ENCODE peak calls at places on chromosome 6, in five cellular contexts. V is esophagus squamous epithelium, X is lower leg skin, W is HepG2, O is gastrocnemius medialis. C is an unnamed sample.

GRCh38 chr6:11918021-11918738 is 93.9 kb upstream of the HIVEP1 start:
- DNase-seq in O (no peak), W (no peak), X (no peak), V (no peak), C (peak)

GRCh38 chr6:3489032-3489757 is 32.3 kb upstream of the SLC22A23 start:
- DNase-seq in W (no peak), V (no peak), X (no peak), O (no peak), C (no peak)

GRCh38 chr6:139390447-139390846 is 16.0 kb upstream of the CITED2 start:
- DNase-seq in V (no peak), X (no peak), W (no peak), O (no peak), C (no peak)

GRCh38 chr6:146269482-146269881 is 240.6 kb downstream of the GRM1 start:
- DNase-seq in W (no peak), X (no peak), V (no peak), O (no peak), C (no peak)

GRCh38 chr6:100479180-100480035 is 14.7 kb upstream of the SIM1 start:
- DNase-seq in V (no peak), X (no peak), W (peak), O (no peak), C (peak)

GRCh38 chr6:106084973-106085686 is 1.0 kb upstream of the PRDM1 start:
- DNase-seq in V (no peak), O (no peak), W (no peak), X (no peak), C (no peak)

GRCh38 chr6:96743496-96743895 is 93.8 kb downstream of the GPR63 start:
- DNase-seq in O (no peak), V (no peak), W (no peak), X (no peak), C (no peak)

GRCh38 chr6:34465551-34466241 is at the start of gene PACSIN1:
- DNase-seq in V (no peak), X (no peak), W (no peak), O (no peak), C (peak)

GRCh38 chr6:87334683-87335082 is 5.6 kb upstream of the GJB7 start:
- DNase-seq in W (no peak), V (no peak), O (no peak), X (no peak), C (no peak)

GRCh38 chr6:4805553-4806307 is 29.5 kb downstream of the CDYL start:
- DNase-seq in O (peak), V (no peak), W (peak), X (peak), C (peak)

GRCh38 chr6:170134077-170135040 is 156.5 kb downstream of the DLL1 start:
- DNase-seq in O (no peak), X (no peak), V (no peak), W (no peak), C (no peak)

GRCh38 chr6:125918681-125919566 is 37.6 kb upstream of the HINT3 start:
- DNase-seq in W (peak), V (no peak), X (peak), O (no peak), C (peak)

GRCh38 chr6:112429226-112429625 is 82.1 kb downstream of the RFPL4B start:
- DNase-seq in X (no peak), O (no peak), V (no peak), W (no peak), C (no peak)

GRCh38 chr6:25179051-25179778 is 100.0 kb upstream of the CARMIL1 start:
- DNase-seq in X (no peak), O (no peak), W (no peak), V (no peak), C (no peak)

GRCh38 chr6:35640017-35640664 is 48.6 kb downstream of the FKBP5 start:
- DNase-seq in W (no peak), X (no peak), V (no peak), O (no peak), C (no peak)

GRCh38 chr6:170153436-170154319 is 137.2 kb downstream of the DLL1 start:
- DNase-seq in W (no peak), O (no peak), X (no peak), V (no peak), C (no peak)

GRCh38 chr6:88840806-88841539 is 122.4 kb downstream of the RNGTT start:
- DNase-seq in O (no peak), W (peak), X (no peak), V (no peak), C (no peak)

GRCh38 chr6:122028933-122029332 is 370.5 kb upstream of the HSF2 start:
- DNase-seq in W (no peak), X (no peak), O (no peak), V (no peak), C (no peak)

GRCh38 chr6:137389150-137389664 is 105.0 kb downstream of the OLIG3 start:
- DNase-seq in V (no peak), O (no peak), X (no peak), W (no peak), C (no peak)

GRCh38 chr6:56652994-56653393 is 10.3 kb upstream of the DST start:
- DNase-seq in V (no peak), O (no peak), X (no peak), W (peak), C (no peak)

GRCh38 chr6:19231878-19232519 is 605.2 kb upstream of the ID4 start:
- DNase-seq in W (no peak), X (no peak), O (no peak), V (no peak), C (no peak)

GRCh38 chr6:28104392-28105250 is 19.8 kb upstream of the ZSCAN16 start:
- DNase-seq in W (peak), X (peak), O (peak), V (peak), C (peak)

GRCh38 chr6:121403981-121404380 is 31.5 kb upstream of the GJA1 start:
- DNase-seq in W (no peak), O (no peak), X (no peak), V (no peak), C (no peak)

GRCh38 chr6:157659536-157660271 is 163.3 kb upstream of the SNX9 start:
- DNase-seq in W (no peak), O (no peak), V (no peak), X (no peak), C (no peak)

GRCh38 chr6:168828800-168829199 is 387.8 kb downstream of the SMOC2 start:
- DNase-seq in O (no peak), W (no peak), V (no peak), X (no peak), C (no peak)

GRCh38 chr6:165159459-165159858 is 149.9 kb downstream of the C6orf118 start:
- DNase-seq in O (no peak), V (no peak), W (no peak), X (no peak), C (no peak)

GRCh38 chr6:28124971-28125353 is 553 bp downstream of the ZSCAN16 start:
- DNase-seq in O (no peak), W (no peak), V (no peak), X (no peak), C (no peak)

GRCh38 chr6:1622851-1623768 is 13.4 kb downstream of the FOXC1 start:
- DNase-seq in V (no peak), X (no peak), O (no peak), W (no peak), C (no peak)

GRCh38 chr6:3291346-3291745 is 32.6 kb downstream of the PSMG4 start:
- DNase-seq in W (no peak), O (no peak), V (no peak), X (no peak), C (no peak)

GRCh38 chr6:31687860-31688693 is 7.2 kb upstream of the LY6G5C start:
- DNase-seq in O (no peak), X (no peak), W (no peak), V (no peak), C (no peak)

GRCh38 chr6:144647406-144647964 is 362.4 kb downstream of the UTRN start:
- DNase-seq in W (peak), X (no peak), O (no peak), V (no peak), C (no peak)

GRCh38 chr6:125165256-125165655 is 11.7 kb downstream of the TPD52L1 start:
- DNase-seq in V (no peak), O (no peak), W (no peak), X (no peak), C (no peak)

GRCh38 chr6:79833264-79833663 is 114.1 kb downstream of the ELOVL4 start:
- DNase-seq in V (no peak), X (no peak), O (no peak), W (no peak), C (no peak)

GRCh38 chr6:13485303-13485702 is 2.1 kb downstream of the GFOD1 start:
- DNase-seq in X (no peak), V (no peak), O (no peak), W (no peak), C (peak)

GRCh38 chr6:13486679-13487121 is 700 bp downstream of the GFOD1 start:
- DNase-seq in W (peak), V (peak), X (peak), O (peak), C (peak)

GRCh38 chr6:13487122-13488014 is at the start of gene GFOD1:
- DNase-seq in X (peak), W (peak), O (peak), V (peak), C (peak)

GRCh38 chr6:13484827-13485226 is 2.6 kb downstream of the GFOD1 start:
- DNase-seq in V (no peak), W (no peak), X (no peak), O (no peak), C (no peak)

DNA sequence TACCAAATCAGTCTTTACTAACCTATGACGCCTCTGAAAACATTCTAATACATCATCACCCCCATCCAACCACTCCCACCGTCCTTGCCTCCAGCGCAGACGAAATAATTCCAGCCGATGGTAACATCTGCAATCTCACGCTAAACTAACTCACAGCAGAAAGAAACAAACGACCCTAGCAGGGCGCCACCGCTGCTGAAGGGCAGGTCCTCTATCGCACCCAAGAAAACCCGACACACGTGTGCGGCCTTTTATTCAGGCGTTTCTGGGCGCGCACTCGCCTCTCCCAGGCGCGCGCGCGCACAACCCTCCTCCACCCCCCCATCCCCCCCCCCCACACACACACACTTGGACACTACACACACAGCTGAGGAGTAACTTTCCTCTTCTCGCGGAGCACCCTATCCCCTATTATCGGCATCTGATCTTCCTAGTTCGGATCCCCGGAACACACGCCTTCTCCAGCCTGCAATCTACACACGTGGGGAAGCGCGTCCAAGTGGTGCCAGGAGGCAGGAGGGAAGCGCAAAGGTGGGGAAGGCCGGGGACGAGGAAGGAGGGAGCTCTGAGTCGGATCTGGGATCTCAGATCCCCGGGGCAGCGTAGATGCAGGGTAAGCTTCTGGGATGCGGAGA is 1.4 kb downstream of the GFOD1 start:
- DNase-seq in W (peak), X (no peak), O (no peak), V (no peak), C (peak)
- TF ChIP-seq POLR2A in W (no peak), X (no peak), O (peak), V (peak), C (peak)

DNA sequence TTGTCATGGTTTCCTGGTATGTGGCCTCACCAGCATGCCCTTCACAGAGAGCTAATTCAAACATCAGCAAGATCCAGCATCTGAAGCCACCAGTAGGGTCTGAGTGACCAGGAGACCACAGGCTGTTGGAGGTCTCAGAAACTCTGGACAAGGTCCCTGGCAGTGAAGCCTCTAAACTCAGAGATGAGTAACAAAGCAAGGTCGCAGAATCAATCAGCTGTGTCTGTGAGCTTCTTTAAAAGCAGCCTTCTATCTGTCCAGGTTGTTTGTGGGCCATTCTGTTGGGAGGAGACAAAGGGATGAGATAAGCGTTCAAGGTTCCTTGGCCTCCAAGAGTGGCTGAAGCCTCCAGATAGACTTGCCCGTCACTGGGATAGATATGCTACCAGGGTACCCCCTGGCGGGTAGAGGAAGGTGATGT is 234.8 kb upstream of the RREB1 start:
- DNase-seq in W (no peak), O (no peak), X (no peak), V (no peak), C (peak)
- TF ChIP-seq POLR2A in W (no peak), O (no peak), X (no peak), V (no peak), C (no peak)

GRCh38 chr6:53461682-53462081 is 83.2 kb downstream of the GCLC start:
- DNase-seq in X (no peak), V (no peak), W (no peak), O (no peak), C (no peak)

GRCh38 chr6:53464942-53465460 is 79.9 kb downstream of the GCLC start:
- DNase-seq in V (no peak), X (no peak), O (no peak), W (no peak), C (no peak)

GRCh38 chr6:53464483-53464882 is 80.4 kb downstream of the GCLC start:
- DNase-seq in W (no peak), O (no peak), X (no peak), V (no peak), C (no peak)

GRCh38 chr6:53458097-53458866 is 86.6 kb downstream of the GCLC start:
- DNase-seq in O (no peak), V (no peak), W (no peak), X (no peak), C (no peak)

GRCh38 chr6:53461041-53461656 is 83.8 kb downstream of the GCLC start:
- DNase-seq in O (no peak), X (no peak), W (no peak), V (no peak), C (no peak)
- TF ChIP-seq POLR2A in O (no peak), X (no peak), W (no peak), V (no peak), C (no peak)

GRCh38 chr6:113634352-113635163 is 222.6 kb upstream of the MARCKS start:
- DNase-seq in O (no peak), V (no peak), X (no peak), W (no peak), C (no peak)
- TF ChIP-seq POLR2A in O (no peak), V (no peak), X (no peak), W (no peak), C (no peak)

DNA sequence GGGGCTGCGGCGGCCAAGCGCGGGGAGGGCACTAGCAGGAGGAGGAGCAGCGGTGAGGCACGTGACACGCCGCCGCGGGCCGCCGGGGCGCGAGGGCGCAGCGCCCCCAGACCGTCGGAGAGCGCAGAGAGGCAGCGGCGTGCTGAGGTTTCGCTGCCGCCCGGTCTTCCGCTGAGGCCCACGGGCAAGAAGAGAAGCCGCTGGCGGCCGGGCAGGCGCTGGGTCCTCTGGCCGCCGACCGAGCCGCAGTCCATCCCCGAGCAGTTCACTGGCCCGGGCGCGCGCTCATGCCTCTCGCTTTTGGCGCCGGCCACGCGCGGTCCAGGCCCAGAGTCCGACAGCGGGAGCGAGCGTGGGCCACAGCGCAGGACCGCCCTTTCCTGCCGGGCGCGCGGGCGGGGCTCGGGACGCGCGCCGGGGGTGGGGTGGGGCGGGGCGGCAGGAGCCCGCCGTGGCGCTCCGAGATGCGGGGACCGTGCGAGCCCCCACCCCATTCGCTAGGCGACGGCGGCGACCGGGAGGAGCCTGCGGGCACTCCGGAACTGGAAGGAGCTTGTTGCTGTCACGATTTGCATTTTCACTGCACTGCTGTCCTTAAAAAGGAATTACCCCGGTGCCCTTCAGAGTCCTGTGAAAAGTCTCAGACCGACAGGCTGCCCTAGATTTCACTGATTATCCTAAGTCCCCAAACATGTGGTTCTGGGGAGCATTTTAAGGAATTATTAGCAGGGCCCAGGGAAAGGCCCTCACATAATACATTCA is at the start of gene MCUR1:
- DNase-seq in O (peak), V (peak), X (peak), W (peak), C (peak)
- TF ChIP-seq POLR2A in O (peak), V (peak), X (peak), W (peak), C (peak)

GRCh38 chr6:111027219-111027618 is 45.4 kb downstream of the RPF2 start:
- DNase-seq in O (no peak), W (no peak), V (no peak), X (no peak), C (peak)

GRCh38 chr6:111030008-111031006 is 48.5 kb downstream of the RPF2 start:
- DNase-seq in O (peak), X (no peak), V (no peak), W (no peak), C (no peak)

GRCh38 chr6:111024661-111025060 is 42.8 kb downstream of the RPF2 start:
- DNase-seq in W (no peak), V (no peak), X (no peak), O (no peak), C (no peak)
- TF ChIP-seq POLR2A in W (no peak), V (no peak), X (no peak), O (no peak), C (no peak)

GRCh38 chr6:33066917-33067521 is 6.4 kb downstream of the HLA-DPA1 start:
- DNase-seq in W (no peak), O (no peak), X (no peak), V (no peak), C (no peak)

GRCh38 chr6:33064723-33065122 is 8.7 kb downstream of the HLA-DPA1 start:
- DNase-seq in W (no peak), O (no peak), V (no peak), X (no peak), C (no peak)

GRCh38 chr6:33069021-33069738 is 4.3 kb downstream of the HLA-DPA1 start:
- DNase-seq in V (no peak), O (no peak), W (no peak), X (no peak), C (no peak)

GRCh38 chr6:33061987-33062386 is 11.5 kb downstream of the HLA-DPA1 start:
- DNase-seq in O (no peak), W (no peak), V (no peak), X (no peak), C (peak)

GRCh38 chr6:33065312-33065711 is 8.1 kb downstream of the HLA-DPA1 start:
- DNase-seq in O (no peak), W (no peak), V (no peak), X (no peak), C (no peak)
- TF ChIP-seq POLR2A in O (no peak), W (no peak), V (no peak), X (no peak), C (no peak)

GRCh38 chr6:108559884-108560462 is 744 bp upstream of the FOXO3 start:
- DNase-seq in W (peak), O (peak), V (no peak), X (peak), C (peak)

GRCh38 chr6:108556864-108557493 is 3.7 kb upstream of the FOXO3 start:
- DNase-seq in O (no peak), W (no peak), X (no peak), V (no peak), C (no peak)

GRCh38 chr6:108557494-108558371 is 3.0 kb upstream of the FOXO3 start:
- DNase-seq in X (no peak), O (peak), V (peak), W (peak), C (peak)

GRCh38 chr6:108559097-108559883 is 1.4 kb upstream of the FOXO3 start:
- DNase-seq in V (peak), W (peak), X (peak), O (peak), C (peak)

DNA sequence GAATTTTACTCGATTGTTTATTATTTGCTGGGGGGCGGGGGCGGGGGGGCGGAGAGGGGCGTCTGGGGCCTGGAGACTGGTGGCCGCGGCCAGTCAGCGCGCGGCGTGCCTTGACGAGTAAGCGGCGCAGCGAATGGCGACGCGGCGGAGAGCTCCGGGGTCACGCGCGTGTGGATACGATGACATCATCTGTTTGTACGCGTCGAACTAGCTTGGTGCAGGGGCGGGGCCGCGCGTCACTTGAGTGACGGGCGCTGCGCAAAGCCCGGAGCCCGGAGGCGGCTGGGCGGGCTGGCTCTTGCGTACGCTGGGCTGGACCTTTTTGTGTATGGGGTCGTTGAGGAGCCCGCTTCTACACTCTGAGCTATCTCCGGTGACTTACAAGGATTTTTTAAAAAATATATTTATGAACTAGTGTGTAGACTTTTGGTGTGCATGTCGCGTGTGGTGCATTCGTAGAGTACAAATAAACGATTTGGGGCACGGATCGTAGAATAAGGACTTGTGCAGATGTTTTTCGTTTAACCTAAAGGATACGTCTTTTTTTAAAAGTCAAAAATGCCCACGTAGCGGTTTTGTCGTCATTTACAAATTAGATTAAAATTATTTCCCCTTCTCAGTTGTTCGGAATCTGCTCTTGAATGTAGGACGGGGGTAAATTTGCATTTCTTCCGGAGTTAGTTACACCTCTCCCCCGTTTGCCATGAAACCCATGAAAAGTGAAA is 2.2 kb upstream of the FOXO3 start:
- DNase-seq in O (peak), X (peak), W (peak), V (peak), C (peak)
- TF ChIP-seq POLR2A in O (peak), X (no peak), W (no peak), V (peak), C (peak)

C was measured in erythroblast.